ENCODE peak calls at places on chromosomes 16 and 17, in six cellular contexts. One of them, this sample, is unnamed.

GRCh38 chr17:77842906-77843249 is 115.6 kb upstream of the TNRC6C start:
- DNase-seq in activated T-cell treated with anti-CD3 and anti-CD28 coated beads for 24 hours: no peak
- DNase-seq in pancreas: no peak
- DNase-seq in ureter: no peak
- DNase-seq in mucosa of descending colon: no peak
- DNase-seq in NCI-H510A treated with DMSO at 0.1 percent for 48 hours: no peak
- DNase-seq in this sample: no peak

GRCh38 chr16:12172343-12172742 is 195.8 kb downstream of the SNX29 start:
- DNase-seq in activated T-cell treated with anti-CD3 and anti-CD28 coated beads for 24 hours: no peak
- DNase-seq in pancreas: no peak
- DNase-seq in ureter: no peak
- DNase-seq in mucosa of descending colon: no peak
- DNase-seq in NCI-H510A treated with DMSO at 0.1 percent for 48 hours: no peak
- DNase-seq in this sample: no peak

GRCh38 chr17:81245024-81245664 is 6.0 kb downstream of the NDUFAF8 start:
- DNase-seq in activated T-cell treated with anti-CD3 and anti-CD28 coated beads for 24 hours: no peak
- DNase-seq in pancreas: no peak
- DNase-seq in ureter: no peak
- DNase-seq in mucosa of descending colon: no peak
- DNase-seq in NCI-H510A treated with DMSO at 0.1 percent for 48 hours: no peak
- DNase-seq in this sample: no peak

GRCh38 chr16:51151951-51152663 is 1.0 kb upstream of the SALL1 start:
- DNase-seq in activated T-cell treated with anti-CD3 and anti-CD28 coated beads for 24 hours: no peak
- DNase-seq in pancreas: peak; percentile 28
- DNase-seq in ureter: no peak
- DNase-seq in mucosa of descending colon: peak; percentile 63
- DNase-seq in NCI-H510A treated with DMSO at 0.1 percent for 48 hours: peak; percentile 51
- DNase-seq in this sample: no peak

GRCh38 chr16:56916571-56917403 is 15.2 kb upstream of the HERPUD1 start:
- DNase-seq in activated T-cell treated with anti-CD3 and anti-CD28 coated beads for 24 hours: no peak
- DNase-seq in pancreas: no peak
- DNase-seq in ureter: no peak
- DNase-seq in mucosa of descending colon: no peak
- DNase-seq in NCI-H510A treated with DMSO at 0.1 percent for 48 hours: no peak
- DNase-seq in this sample: peak; percentile 71

GRCh38 chr16:79439866-79440265 is 160.7 kb downstream of the MAF start:
- DNase-seq in activated T-cell treated with anti-CD3 and anti-CD28 coated beads for 24 hours: no peak
- DNase-seq in pancreas: no peak
- DNase-seq in ureter: no peak
- DNase-seq in mucosa of descending colon: no peak
- DNase-seq in NCI-H510A treated with DMSO at 0.1 percent for 48 hours: no peak
- DNase-seq in this sample: no peak

GRCh38 chr16:81265658-81266451 is 27.4 kb downstream of the BCO1 start:
- DNase-seq in activated T-cell treated with anti-CD3 and anti-CD28 coated beads for 24 hours: no peak
- DNase-seq in pancreas: peak; percentile 16
- DNase-seq in ureter: peak; percentile 84
- DNase-seq in mucosa of descending colon: peak; percentile 85
- DNase-seq in NCI-H510A treated with DMSO at 0.1 percent for 48 hours: no peak
- DNase-seq in this sample: no peak

GRCh38 chr17:80755650-80756405 is 211.2 kb downstream of the RPTOR start:
- DNase-seq in activated T-cell treated with anti-CD3 and anti-CD28 coated beads for 24 hours: no peak
- DNase-seq in pancreas: no peak
- DNase-seq in ureter: peak; percentile 14
- DNase-seq in mucosa of descending colon: no peak
- DNase-seq in NCI-H510A treated with DMSO at 0.1 percent for 48 hours: no peak
- DNase-seq in this sample: no peak

GRCh38 chr17:57211543-57211942 is 44.8 kb upstream of the MSI2 start:
- DNase-seq in activated T-cell treated with anti-CD3 and anti-CD28 coated beads for 24 hours: no peak
- DNase-seq in pancreas: no peak
- DNase-seq in ureter: no peak
- DNase-seq in mucosa of descending colon: no peak
- DNase-seq in NCI-H510A treated with DMSO at 0.1 percent for 48 hours: peak; percentile 72
- DNase-seq in this sample: no peak

GRCh38 chr16:54080524-54081008 is 206.0 kb downstream of the IRX3 start:
- DNase-seq in activated T-cell treated with anti-CD3 and anti-CD28 coated beads for 24 hours: no peak
- DNase-seq in pancreas: no peak
- DNase-seq in ureter: no peak
- DNase-seq in mucosa of descending colon: no peak
- DNase-seq in NCI-H510A treated with DMSO at 0.1 percent for 48 hours: peak; percentile 8
- DNase-seq in this sample: no peak

GRCh38 chr17:70365098-70365583 is 195.8 kb downstream of the KCNJ2 start:
- DNase-seq in activated T-cell treated with anti-CD3 and anti-CD28 coated beads for 24 hours: no peak
- DNase-seq in pancreas: no peak
- DNase-seq in ureter: no peak
- DNase-seq in mucosa of descending colon: no peak
- DNase-seq in NCI-H510A treated with DMSO at 0.1 percent for 48 hours: no peak
- DNase-seq in this sample: peak; percentile 20

This sample was measured in stimulated activated naive B cell treated with anti-CD40 and anti-IgM and Interleukin-4, amounts not matched to agents 10 μg/mL and 1 μg/mL and 100 μg/mL, for 72 hours.